ENCODE peak calls at places on chromosomes 3 and 15, in seven cellular contexts. C, O, X, Y, F, K and D are unnamed samples.
A peak's percentile ranks its signal among the peaks of the same experiment; 100 is the strongest.

GRCh38 chr3:40336101-40336500 is 26.6 kb downstream of the EIF1B start:
- DNase-seq in O (no peak), Y (no peak), F (no peak), C (no peak), K (no peak), X (no peak), D (no peak)

GRCh38 chr3:36763850-36764703 is at the start of gene DCLK3:
- DNase-seq in C (peak; percentile 7), F (no peak), O (no peak), X (no peak), K (no peak), Y (no peak), D (no peak)

GRCh38 chr3:127751163-127751621 is 71.1 kb downstream of the MGLL start:
- DNase-seq in Y (peak; percentile 81), C (no peak), K (no peak), F (no peak), O (no peak), X (no peak), D (no peak)

GRCh38 chr3:71478568-71478967 is 105.0 kb downstream of the FOXP1 start:
- DNase-seq in C (peak; percentile 84), Y (no peak), F (no peak), X (no peak), K (no peak), O (peak; percentile 66), D (no peak)

GRCh38 chr3:174440741-174441587 is 418.2 kb upstream of the NAALADL2 start:
- DNase-seq in X (peak; percentile 76), K (peak; percentile 35), Y (peak; percentile 96), O (peak; percentile 1), F (peak; percentile 88), C (peak; percentile 65), D (peak; percentile 90)

GRCh38 chr15:73983211-73983727 is 8.8 kb downstream of the STOML1 start:
- DNase-seq in K (no peak), Y (no peak), O (no peak), F (peak; percentile 72), C (no peak), X (no peak), D (peak; percentile 69)

GRCh38 chr15:99230867-99231266 is 18.5 kb downstream of the TTC23 start:
- DNase-seq in C (no peak), X (no peak), O (no peak), F (no peak), Y (no peak), K (no peak), D (no peak)

GRCh38 chr3:153144779-153145178 is 17.2 kb upstream of the RAP2B start:
- DNase-seq in Y (peak; percentile 70), K (no peak), O (no peak), C (no peak), F (no peak), X (no peak), D (peak; percentile 64)

GRCh38 chr3:150094150-150094932 is 123.6 kb upstream of the PFN2 start:
- DNase-seq in Y (no peak), K (no peak), F (no peak), C (no peak), X (no peak), O (no peak), D (no peak)

GRCh38 chr3:43362961-43363360 is 76.6 kb downstream of the SNRK start:
- DNase-seq in O (no peak), Y (no peak), C (no peak), K (no peak), F (no peak), X (no peak), D (no peak)

GRCh38 chr3:194939949-194940770 is 254.5 kb downstream of the FAM43A start:
- DNase-seq in O (no peak), K (no peak), C (no peak), X (no peak), Y (peak; percentile 26), F (no peak), D (no peak)

GRCh38 chr15:63517614-63518013 is 13.2 kb downstream of the USP3 start:
- DNase-seq in C (no peak), K (no peak), O (no peak), X (peak; percentile 29), F (no peak), Y (peak; percentile 23), D (no peak)

GRCh38 chr3:117105650-117106049 is 396.1 kb downstream of the TUSC7 start:
- DNase-seq in O (no peak), F (peak; percentile 6), X (peak; percentile 35), C (no peak), Y (no peak), K (no peak), D (no peak)

GRCh38 chr15:60396100-60396499 is 1.7 kb downstream of the ANXA2 start:
- DNase-seq in C (no peak), Y (no peak), K (no peak), X (no peak), F (no peak), O (no peak), D (no peak)

GRCh38 chr3:44013967-44014366 is 227.7 kb upstream of the TOPAZ1 start:
- DNase-seq in C (no peak), Y (no peak), K (no peak), X (no peak), O (no peak), F (no peak), D (no peak)

GRCh38 chr3:16109929-16110328 is 64.6 kb upstream of the GALNT15 start:
- DNase-seq in X (no peak), K (no peak), C (no peak), Y (no peak), F (no peak), O (no peak), D (peak; percentile 50)

GRCh38 chr3:23763040-23763477 is 42.7 kb upstream of the UBE2E1 start:
- DNase-seq in X (no peak), F (no peak), C (no peak), K (no peak), O (no peak), Y (no peak), D (peak; percentile 19)

GRCh38 chr3:9809615-9810356 is at the start of gene TTLL3:
- DNase-seq in K (peak; percentile 38), O (no peak), C (peak; percentile 25), Y (peak; percentile 57), X (peak; percentile 84), F (peak; percentile 50), D (peak; percentile 53)

GRCh38 chr3:79361748-79362378 is 405.9 kb downstream of the ROBO1 start:
- DNase-seq in X (peak; percentile 64), C (no peak), O (no peak), K (no peak), Y (peak; percentile 47), F (peak; percentile 28), D (peak; percentile 48)

GRCh38 chr3:177282028-177282655 is 84.9 kb upstream of the TBL1XR1 start:
- DNase-seq in Y (peak; percentile 98), X (no peak), F (no peak), O (no peak), K (no peak), C (no peak), D (no peak)

GRCh38 chr3:133943639-133944131 is 48.0 kb upstream of the RAB6B start:
- DNase-seq in K (no peak), X (peak; percentile 88), O (no peak), F (peak; percentile 35), Y (peak; percentile 82), C (no peak), D (peak; percentile 87)

GRCh38 chr3:136311256-136311655 is 61.1 kb downstream of the PCCB start:
- DNase-seq in O (no peak), K (no peak), Y (no peak), F (no peak), X (no peak), C (no peak), D (no peak)

GRCh38 chr15:62756326-62756994 is 286.1 kb upstream of the TPM1 start:
- DNase-seq in Y (no peak), K (no peak), O (no peak), X (no peak), F (no peak), C (no peak), D (no peak)

GRCh38 chr15:36422631-36423030 is 156.8 kb upstream of the CDIN1 start:
- DNase-seq in X (no peak), F (no peak), C (no peak), K (no peak), Y (no peak), O (no peak), D (no peak)

GRCh38 chr3:53079147-53079546 is 33.3 kb upstream of the SFMBT1 start:
- DNase-seq in Y (no peak), F (no peak), X (no peak), K (no peak), O (no peak), C (no peak), D (no peak)

GRCh38 chr15:83605595-83605994 is 48.3 kb upstream of the ADAMTSL3 start:
- DNase-seq in K (no peak), F (no peak), Y (no peak), O (no peak), C (no peak), X (no peak), D (no peak)

GRCh38 chr3:61809879-61810278 is 248.5 kb downstream of the PTPRG start:
- DNase-seq in Y (no peak), X (no peak), O (no peak), C (no peak), F (no peak), K (no peak), D (no peak)

GRCh38 chr3:177831361-177831760 is 634.1 kb upstream of the TBL1XR1 start:
- DNase-seq in C (no peak), Y (no peak), O (no peak), K (no peak), X (no peak), F (no peak), D (no peak)

GRCh38 chr3:99808163-99808794 is 9.4 kb upstream of the CMSS1 start:
- DNase-seq in Y (peak; percentile 54), X (peak; percentile 74), O (no peak), K (no peak), C (no peak), F (peak; percentile 55), D (peak; percentile 86)

GRCh38 chr3:127610105-127610504 is 11.9 kb downstream of the MCM2 start:
- DNase-seq in O (no peak), X (no peak), Y (no peak), C (no peak), K (no peak), F (no peak), D (no peak)

GRCh38 chr3:42192334-42193200 is 73.4 kb downstream of the CCK start:
- DNase-seq in C (no peak), O (no peak), K (no peak), F (no peak), Y (peak; percentile 49), X (peak; percentile 50), D (no peak)

GRCh38 chr3:157913052-157913451 is 193.2 kb downstream of the SHOX2 start:
- DNase-seq in K (no peak), O (no peak), F (no peak), C (no peak), X (no peak), Y (no peak), D (no peak)

GRCh38 chr3:106249159-106249558 is 380.3 kb upstream of the CBLB start:
- DNase-seq in F (no peak), X (no peak), K (no peak), C (no peak), Y (no peak), O (no peak), D (no peak)

GRCh38 chr15:47987908-47988532 is 132.8 kb upstream of the SLC24A5 start:
- DNase-seq in K (no peak), C (no peak), O (no peak), Y (peak; percentile 81), X (peak; percentile 70), F (peak; percentile 53), D (peak; percentile 68)

GRCh38 chr3:27596334-27596841 is 112.2 kb upstream of the SLC4A7 start:
- DNase-seq in F (peak; percentile 56), X (peak; percentile 80), C (no peak), Y (peak; percentile 17), K (no peak), O (no peak), D (peak; percentile 94)